ENCODE peak calls at places on chromosomes 5 and 9, in four cellular contexts. A is MM.1S, S is HCT116, Z is neuronal stem cell. J is an unnamed sample.

GRCh38 chr5:61275841-61276240 is 56.2 kb upstream of the ZSWIM6 start:
- DNase-seq in A (no peak), S (no peak), Z (no peak), J (peak; percentile 64)

GRCh38 chr9:72615931-72616330 is 94.5 kb downstream of the TMC1 start:
- DNase-seq in A (no peak), Z (no peak), S (no peak), J (no peak)

GRCh38 chr5:54259090-54259489 is 51.3 kb downstream of the ARL15 start:
- DNase-seq in S (no peak), Z (no peak), A (no peak), J (peak; percentile 40)

GRCh38 chr5:78509145-78509865 is 139.3 kb downstream of the LHFPL2 start:
- DNase-seq in Z (no peak), S (no peak), A (no peak), J (no peak)

GRCh38 chr5:132176987-132177386 is 50.7 kb downstream of the P4HA2 start:
- DNase-seq in Z (no peak), S (no peak), A (peak; percentile 21), J (peak; percentile 24)

GRCh38 chr5:138668451-138668850 is 84.8 kb upstream of the CTNNA1 start:
- DNase-seq in Z (no peak), S (no peak), A (peak; percentile 21), J (no peak)

GRCh38 chr9:112945620-112946208 is 55.0 kb upstream of the SLC46A2 start:
- DNase-seq in S (no peak), A (no peak), Z (no peak), J (no peak)

GRCh38 chr9:129990269-129991005 is 52.6 kb downstream of the FNBP1 start:
- DNase-seq in Z (no peak), A (no peak), S (no peak), J (no peak)

GRCh38 chr5:5344051-5344571 is 78.4 kb upstream of the ICE1 start:
- DNase-seq in Z (no peak), A (no peak), S (no peak), J (no peak)

GRCh38 chr9:104795857-104796256 is 31.9 kb downstream of the NIPSNAP3B start:
- DNase-seq in A (no peak), S (no peak), Z (no peak), J (no peak)

GRCh38 chr5:154758501-154758900 is 3.3 kb downstream of the LARP1 start:
- DNase-seq in A (no peak), Z (no peak), S (no peak), J (no peak)

GRCh38 chr9:86166546-86166945 is 67.2 kb upstream of the GOLM1 start:
- DNase-seq in S (no peak), A (no peak), Z (no peak), J (no peak)
- H3K4me2 ChIP-seq in S (no peak overlapping the region), A (no peak overlapping the region), Z (no peak overlapping the region), J (no peak overlapping the region)

DNA sequence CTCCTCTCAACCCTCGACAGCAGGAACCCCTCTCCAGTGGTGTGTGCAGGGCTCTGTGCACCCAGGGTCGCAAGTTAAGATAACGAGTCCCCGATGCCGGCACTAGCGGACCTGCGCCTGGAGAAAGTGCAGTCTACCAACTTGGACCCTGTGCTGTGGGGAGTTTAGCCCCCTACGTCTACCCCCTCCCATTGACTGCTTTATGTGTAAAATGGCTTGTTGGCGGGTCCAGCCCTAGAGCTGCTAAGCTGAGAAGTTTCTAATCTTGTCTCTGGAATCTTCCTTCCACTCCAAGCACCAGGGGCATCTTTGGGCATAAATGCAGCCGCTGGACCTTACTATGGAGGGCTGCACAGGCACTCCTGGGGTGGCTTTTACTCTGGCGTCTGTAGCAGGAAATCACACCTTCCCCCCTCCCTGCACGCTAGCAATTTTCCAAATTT is 7.1 kb upstream of the PITX1 start:
- DNase-seq in S (no peak), Z (no peak), A (no peak), J (no peak)
- H3K4me2 ChIP-seq in S (no peak overlapping the region), Z (no peak overlapping the region), A (no peak overlapping the region), J (no peak overlapping the region)

GRCh38 chr5:113989913-113990305 is 372.0 kb upstream of the KCNN2 start:
- DNase-seq in S (no peak), Z (no peak), A (no peak), J (no peak)
- H3K4me2 ChIP-seq in S (no peak overlapping the region), Z (no peak overlapping the region), A (no peak overlapping the region), J (no peak overlapping the region)

GRCh38 chr9:4111233-4112000 is 188.5 kb downstream of the GLIS3 start:
- DNase-seq in Z (no peak), A (no peak), S (no peak), J (peak; percentile 69)
- H3K4me2 ChIP-seq in Z (no peak overlapping the region), A (no peak overlapping the region), S (no peak overlapping the region), J (peak overlapping the region; percentile 66)

GRCh38 chr5:173778784-173779304 is 109.3 kb upstream of the CPEB4 start:
- DNase-seq in A (no peak), S (no peak), Z (no peak), J (peak; percentile 41)

GRCh38 chr5:173777149-173777548 is 111.0 kb upstream of the CPEB4 start:
- DNase-seq in A (no peak), S (no peak), Z (no peak), J (no peak)

GRCh38 chr5:173775692-173776135 is 112.4 kb upstream of the CPEB4 start:
- DNase-seq in A (no peak), Z (no peak), S (no peak), J (no peak)

GRCh38 chr5:173778152-173778782 is 109.9 kb upstream of the CPEB4 start:
- DNase-seq in Z (no peak), A (no peak), S (no peak), J (no peak)

DNA sequence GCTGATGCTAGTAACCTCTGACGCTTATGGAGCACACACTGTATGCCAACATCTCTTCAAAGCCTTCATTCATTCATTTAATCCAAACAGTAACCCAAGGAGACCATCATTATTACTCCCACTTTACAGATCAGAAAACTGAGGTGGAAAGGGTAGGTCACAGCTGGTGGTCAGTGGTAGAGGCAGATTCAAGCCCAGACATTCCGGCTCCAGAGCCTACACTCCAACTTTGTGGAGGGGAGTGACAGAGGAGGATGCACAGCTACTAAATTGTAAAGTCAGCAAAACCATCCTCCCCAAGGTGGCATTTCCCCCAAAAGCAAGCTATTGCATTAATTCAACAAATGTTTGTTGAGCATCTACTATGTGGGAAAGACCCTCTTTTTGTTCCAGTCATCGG is 110.5 kb upstream of the CPEB4 start:
- DNase-seq in S (no peak), A (no peak), Z (no peak), J (no peak)
- H3K4me2 ChIP-seq in S (no peak overlapping the region), A (no peak overlapping the region), Z (no peak overlapping the region), J (no peak overlapping the region)